ENCODE peak calls at places on chromosomes 5 and 9, in four cellular contexts. E is GM12891, A is mucosa of gallbladder, J is ureter. X is an unnamed sample.

GRCh38 chr5:118293378-118293777 is 695.0 kb downstream of the DTWD2 start:
- DNase-seq in J (no peak), E (no peak), A (no peak), X (no peak)

GRCh38 chr9:137000177-137000930 is 4.0 kb upstream of the CLIC3 start:
- DNase-seq in E (peak), A (no peak), J (no peak), X (peak)

GRCh38 chr9:97518909-97519307 is 17.4 kb downstream of the TMOD1 start:
- DNase-seq in A (peak), J (peak), E (no peak), X (no peak)

GRCh38 chr5:101370240-101370639 is 467.2 kb upstream of the ST8SIA4 start:
- DNase-seq in J (no peak), A (no peak), E (no peak), X (no peak)

GRCh38 chr5:35828092-35828598 is 28.5 kb upstream of the IL7R start:
- DNase-seq in A (no peak), J (no peak), E (no peak), X (no peak)

GRCh38 chr5:142432961-142433360 is 108.1 kb upstream of the SPRY4 start:
- DNase-seq in A (peak), J (no peak), E (no peak), X (no peak)

GRCh38 chr5:139392678-139393496 is 2.0 kb downstream of the PROB1 start:
- DNase-seq in A (peak), E (peak), J (peak), X (peak)

GRCh38 chr9:128190516-128191405 is 611 bp downstream of the CIZ1 start:
- DNase-seq in A (no peak), J (no peak), E (no peak), X (no peak)

GRCh38 chr5:58235279-58235678 is 224.6 kb downstream of the PLK2 start:
- DNase-seq in A (no peak), J (no peak), E (no peak), X (no peak)

GRCh38 chr5:52924458-52924857 is 64.7 kb upstream of the ITGA2 start:
- DNase-seq in J (no peak), E (no peak), A (no peak), X (no peak)

GRCh38 chr5:23507278-23507685 is at the start of gene PRDM9:
- DNase-seq in E (no peak), J (peak), A (peak), X (no peak)

GRCh38 chr5:24167791-24168190 is 477.0 kb downstream of the CDH10 start:
- DNase-seq in J (no peak), E (no peak), A (no peak), X (no peak)

GRCh38 chr5:179407191-179408175 is 62.2 kb upstream of the ADAMTS2 start:
- DNase-seq in A (peak), J (peak), E (no peak), X (no peak)